ENCODE peak calls at places on chromosome 1, in seven cellular contexts. J, G, K, Y, E, N and S are unnamed samples.

GRCh38 chr1:227759345-227760300 is 24.4 kb downstream of the SNAP47 start:
- DNase-seq in G (no peak), E (no peak), N (peak), Y (no peak), K (no peak), J (no peak), S (no peak)

GRCh38 chr1:247681288-247681897 is 1.9 kb upstream of the OR13G1 start:
- DNase-seq in Y (no peak), N (peak), E (no peak), K (no peak), J (peak), G (no peak), S (peak)

GRCh38 chr1:97630968-97631367 is 289.9 kb downstream of the DPYD start:
- DNase-seq in K (no peak), Y (no peak), G (no peak), J (no peak), E (no peak), N (no peak), S (no peak)

GRCh38 chr1:47491341-47491753 is 53.5 kb downstream of the FOXD2 start:
- DNase-seq in G (no peak), Y (no peak), K (no peak), J (no peak), N (no peak), E (no peak), S (no peak)

GRCh38 chr1:2637472-2637871 is 4.7 kb upstream of the MMEL1 start:
- DNase-seq in N (no peak), Y (no peak), J (peak), G (no peak), E (no peak), K (no peak), S (no peak)

GRCh38 chr1:234870020-234870378 is 258.6 kb downstream of the TOMM20 start:
- DNase-seq in N (no peak), Y (no peak), G (no peak), K (no peak), J (no peak), E (no peak), S (no peak)

GRCh38 chr1:31701137-31701736 is 2.6 kb downstream of the COL16A1 start:
- DNase-seq in G (no peak), E (no peak), K (no peak), N (peak), Y (no peak), J (peak), S (no peak)

GRCh38 chr1:32316906-32317282 is 19.1 kb downstream of the MARCKSL1 start:
- DNase-seq in N (no peak), Y (no peak), K (no peak), G (no peak), E (no peak), J (no peak), S (no peak)

GRCh38 chr1:154720328-154721301 is 112.6 kb upstream of the ADAR start:
- DNase-seq in G (no peak), N (no peak), K (no peak), Y (no peak), E (no peak), J (no peak), S (no peak)

GRCh38 chr1:116374340-116375164 is 1.5 kb downstream of the ATP1A1 start:
- DNase-seq in K (no peak), J (peak), G (no peak), Y (no peak), E (no peak), N (no peak), S (no peak)

GRCh38 chr1:165451696-165452095 is 6.8 kb upstream of the RXRG start:
- DNase-seq in G (no peak), Y (no peak), N (no peak), E (no peak), K (no peak), J (no peak), S (no peak)

GRCh38 chr1:225700164-225700740 is 47.3 kb upstream of the ENAH start:
- DNase-seq in J (no peak), Y (no peak), K (no peak), G (no peak), N (peak), E (no peak), S (no peak)

GRCh38 chr1:39615086-39615662 is 24.3 kb downstream of the HEYL start:
- DNase-seq in K (no peak), Y (no peak), J (no peak), G (no peak), N (no peak), E (no peak), S (no peak)